ENCODE peak calls at places on chromosome 2, in six cellular contexts. I, X, A, G, L and C are unnamed samples.

GRCh38 chr2:20682166-20682565 is 15.2 kb downstream of the GDF7 start:
- DNase-seq in I (no peak), X (peak; percentile 26), A (no peak), G (no peak), L (no peak), C (peak; percentile 63)

GRCh38 chr2:2960817-2961216 is 416.8 kb downstream of the EIPR1 start:
- DNase-seq in I (no peak), X (no peak), A (no peak), G (no peak), L (no peak), C (no peak)

GRCh38 chr2:152520759-152521158 is 185.8 kb downstream of the FMNL2 start:
- DNase-seq in I (no peak), X (no peak), A (no peak), G (no peak), L (no peak), C (no peak)

GRCh38 chr2:72263043-72263780 is 115.5 kb upstream of the CYP26B1 start:
- DNase-seq in I (no peak), X (peak; percentile 23), A (no peak), G (no peak), L (no peak), C (no peak)

GRCh38 chr2:6913415-6914157 is 3.6 kb upstream of the RNF144A start:
- DNase-seq in I (no peak), X (no peak), A (no peak), G (no peak), L (peak; percentile 78), C (no peak)

GRCh38 chr2:201070966-201071304 is 536 bp downstream of the HYCC2 start:
- DNase-seq in I (no peak), X (peak; percentile 16), A (peak; percentile 17), G (no peak), L (no peak), C (no peak)

GRCh38 chr2:218257390-218257981 is 3.3 kb upstream of the GPBAR1 start:
- DNase-seq in I (no peak), X (no peak), A (no peak), G (no peak), L (peak; percentile 56), C (no peak)

GRCh38 chr2:5766621-5767020 is 74.4 kb downstream of the SOX11 start:
- DNase-seq in I (no peak), X (no peak), A (no peak), G (no peak), L (no peak), C (no peak)

GRCh38 chr2:166293984-166294383 is 81.8 kb downstream of the SCN9A start:
- DNase-seq in I (no peak), X (peak; percentile 45), A (no peak), G (no peak), L (no peak), C (no peak)